ENCODE peak calls at places on chromosome 11, in ten cellular contexts. One of them, this sample, is unnamed.
A peak's percentile ranks its signal among the peaks of the same experiment; 100 is the strongest.

GRCh38 chr11:60869451-60869825 is 2.1 kb downstream of the ZP1 start:
- DNase-seq in HepG2: no peak
- DNase-seq in HL-60: no peak
- DNase-seq in Jurkat, Clone E6-1: no peak
- DNase-seq in transverse colon: no peak
- DNase-seq in pancreas: no peak
- DNase-seq in PC-9: no peak
- DNase-seq in AG04449: no peak
- DNase-seq in dorsolateral prefrontal cortex: no peak
- DNase-seq in Peyer's patch: peak; percentile 40
- DNase-seq in this sample: no peak

GRCh38 chr11:45322891-45323597 is 36.9 kb upstream of the SYT13 start:
- DNase-seq in HepG2: no peak
- DNase-seq in HL-60: no peak
- DNase-seq in Jurkat, Clone E6-1: no peak
- DNase-seq in transverse colon: no peak
- DNase-seq in pancreas: no peak
- DNase-seq in PC-9: no peak
- DNase-seq in AG04449: no peak
- DNase-seq in dorsolateral prefrontal cortex: no peak
- DNase-seq in Peyer's patch: no peak
- DNase-seq in this sample: no peak

GRCh38 chr11:28393348-28393747 is 285.2 kb downstream of the METTL15 start:
- DNase-seq in HepG2: no peak
- DNase-seq in HL-60: no peak
- DNase-seq in Jurkat, Clone E6-1: no peak
- DNase-seq in transverse colon: no peak
- DNase-seq in pancreas: no peak
- DNase-seq in PC-9: no peak
- DNase-seq in AG04449: no peak
- DNase-seq in dorsolateral prefrontal cortex: no peak
- DNase-seq in Peyer's patch: no peak
- DNase-seq in this sample: no peak

GRCh38 chr11:118277312-118277711 is 13.2 kb upstream of the MPZL2 start:
- DNase-seq in HepG2: peak; percentile 39
- DNase-seq in HL-60: no peak
- DNase-seq in Jurkat, Clone E6-1: no peak
- DNase-seq in transverse colon: no peak
- DNase-seq in pancreas: no peak
- DNase-seq in PC-9: peak; percentile 65
- DNase-seq in AG04449: no peak
- DNase-seq in dorsolateral prefrontal cortex: no peak
- DNase-seq in Peyer's patch: no peak
- DNase-seq in this sample: peak; percentile 97

GRCh38 chr11:113951487-113951886 is 23.4 kb upstream of the HTR3A start:
- DNase-seq in HepG2: no peak
- DNase-seq in HL-60: no peak
- DNase-seq in Jurkat, Clone E6-1: no peak
- DNase-seq in transverse colon: no peak
- DNase-seq in pancreas: no peak
- DNase-seq in PC-9: no peak
- DNase-seq in AG04449: no peak
- DNase-seq in dorsolateral prefrontal cortex: no peak
- DNase-seq in Peyer's patch: no peak
- DNase-seq in this sample: no peak

GRCh38 chr11:120890921-120891320 is 133.0 kb upstream of the TBCEL start:
- DNase-seq in HepG2: no peak
- DNase-seq in HL-60: no peak
- DNase-seq in Jurkat, Clone E6-1: no peak
- DNase-seq in transverse colon: no peak
- DNase-seq in pancreas: no peak
- DNase-seq in PC-9: no peak
- DNase-seq in AG04449: no peak
- DNase-seq in dorsolateral prefrontal cortex: no peak
- DNase-seq in Peyer's patch: no peak
- DNase-seq in this sample: no peak

GRCh38 chr11:106399075-106399500 is 321.6 kb downstream of the AASDHPPT start:
- DNase-seq in HepG2: no peak
- DNase-seq in HL-60: no peak
- DNase-seq in Jurkat, Clone E6-1: no peak
- DNase-seq in transverse colon: no peak
- DNase-seq in pancreas: no peak
- DNase-seq in PC-9: peak; percentile 53
- DNase-seq in AG04449: peak; percentile 99
- DNase-seq in dorsolateral prefrontal cortex: no peak
- DNase-seq in Peyer's patch: no peak
- DNase-seq in this sample: peak; percentile 96

GRCh38 chr11:106177311-106177710 is 99.8 kb downstream of the AASDHPPT start:
- DNase-seq in HepG2: no peak
- DNase-seq in HL-60: no peak
- DNase-seq in Jurkat, Clone E6-1: no peak
- DNase-seq in transverse colon: no peak
- DNase-seq in pancreas: no peak
- DNase-seq in PC-9: no peak
- DNase-seq in AG04449: no peak
- DNase-seq in dorsolateral prefrontal cortex: no peak
- DNase-seq in Peyer's patch: no peak
- DNase-seq in this sample: no peak

GRCh38 chr11:37630866-37631265 is 1032.8 kb upstream of the RAG2 start:
- DNase-seq in HepG2: no peak
- DNase-seq in HL-60: peak; percentile 3
- DNase-seq in Jurkat, Clone E6-1: no peak
- DNase-seq in transverse colon: no peak
- DNase-seq in pancreas: no peak
- DNase-seq in PC-9: no peak
- DNase-seq in AG04449: no peak
- DNase-seq in dorsolateral prefrontal cortex: no peak
- DNase-seq in Peyer's patch: no peak
- DNase-seq in this sample: no peak

GRCh38 chr11:115127790-115128189 is 376.4 kb downstream of the CADM1 start:
- DNase-seq in HepG2: no peak
- DNase-seq in HL-60: no peak
- DNase-seq in Jurkat, Clone E6-1: no peak
- DNase-seq in transverse colon: no peak
- DNase-seq in pancreas: no peak
- DNase-seq in PC-9: no peak
- DNase-seq in AG04449: no peak
- DNase-seq in dorsolateral prefrontal cortex: no peak
- DNase-seq in Peyer's patch: no peak
- DNase-seq in this sample: no peak

GRCh38 chr11:96393753-96394348 is 4.0 kb downstream of the JRKL start:
- DNase-seq in HepG2: peak; percentile 44
- DNase-seq in HL-60: peak; percentile 13
- DNase-seq in Jurkat, Clone E6-1: peak; percentile 39
- DNase-seq in transverse colon: no peak
- DNase-seq in pancreas: no peak
- DNase-seq in PC-9: no peak
- DNase-seq in AG04449: no peak
- DNase-seq in dorsolateral prefrontal cortex: no peak
- DNase-seq in Peyer's patch: no peak
- DNase-seq in this sample: peak; percentile 52

GRCh38 chr11:72599325-72600117 is 74.7 kb downstream of the PDE2A start:
- DNase-seq in HepG2: no peak
- DNase-seq in HL-60: no peak
- DNase-seq in Jurkat, Clone E6-1: no peak
- DNase-seq in transverse colon: no peak
- DNase-seq in pancreas: no peak
- DNase-seq in PC-9: no peak
- DNase-seq in AG04449: no peak
- DNase-seq in dorsolateral prefrontal cortex: no peak
- DNase-seq in Peyer's patch: no peak
- DNase-seq in this sample: no peak

GRCh38 chr11:34650528-34650927 is 29.6 kb downstream of the EHF start:
- DNase-seq in HepG2: no peak
- DNase-seq in HL-60: peak; percentile 65
- DNase-seq in Jurkat, Clone E6-1: peak; percentile 93
- DNase-seq in transverse colon: no peak
- DNase-seq in pancreas: no peak
- DNase-seq in PC-9: no peak
- DNase-seq in AG04449: no peak
- DNase-seq in dorsolateral prefrontal cortex: no peak
- DNase-seq in Peyer's patch: no peak
- DNase-seq in this sample: no peak

GRCh38 chr11:120172921-120173705 is 35.2 kb upstream of the TRIM29 start:
- DNase-seq in HepG2: no peak
- DNase-seq in HL-60: no peak
- DNase-seq in Jurkat, Clone E6-1: no peak
- DNase-seq in transverse colon: no peak
- DNase-seq in pancreas: no peak
- DNase-seq in PC-9: no peak
- DNase-seq in AG04449: no peak
- DNase-seq in dorsolateral prefrontal cortex: no peak
- DNase-seq in Peyer's patch: peak; percentile 29
- DNase-seq in this sample: no peak

GRCh38 chr11:113334183-113334582 is 19.8 kb downstream of the TTC12 start:
- DNase-seq in HepG2: no peak
- DNase-seq in HL-60: no peak
- DNase-seq in Jurkat, Clone E6-1: no peak
- DNase-seq in transverse colon: no peak
- DNase-seq in pancreas: no peak
- DNase-seq in PC-9: no peak
- DNase-seq in AG04449: no peak
- DNase-seq in dorsolateral prefrontal cortex: no peak
- DNase-seq in Peyer's patch: no peak
- DNase-seq in this sample: no peak

GRCh38 chr11:393219-394033 is 583 bp upstream of the PKP3 start:
- DNase-seq in HepG2: peak; percentile 54
- DNase-seq in HL-60: no peak
- DNase-seq in Jurkat, Clone E6-1: no peak
- DNase-seq in transverse colon: peak; percentile 68
- DNase-seq in pancreas: no peak
- DNase-seq in PC-9: peak; percentile 92
- DNase-seq in AG04449: no peak
- DNase-seq in dorsolateral prefrontal cortex: no peak
- DNase-seq in Peyer's patch: peak; percentile 78
- DNase-seq in this sample: peak; percentile 97

GRCh38 chr11:391117-392017 is 2.6 kb upstream of the PKP3 start:
- DNase-seq in HepG2: no peak
- DNase-seq in HL-60: no peak
- DNase-seq in Jurkat, Clone E6-1: no peak
- DNase-seq in transverse colon: no peak
- DNase-seq in pancreas: no peak
- DNase-seq in PC-9: no peak
- DNase-seq in AG04449: no peak
- DNase-seq in dorsolateral prefrontal cortex: no peak
- DNase-seq in Peyer's patch: no peak
- DNase-seq in this sample: no peak

GRCh38 chr11:390175-390574 is 3.8 kb upstream of the PKP3 start:
- DNase-seq in HepG2: peak; percentile 50
- DNase-seq in HL-60: no peak
- DNase-seq in Jurkat, Clone E6-1: no peak
- DNase-seq in transverse colon: peak; percentile 55
- DNase-seq in pancreas: no peak
- DNase-seq in PC-9: no peak
- DNase-seq in AG04449: no peak
- DNase-seq in dorsolateral prefrontal cortex: no peak
- DNase-seq in Peyer's patch: no peak
- DNase-seq in this sample: peak; percentile 62

GRCh38 chr11:394034-394857 is at the start of gene PKP3:
- DNase-seq in HepG2: peak; percentile 37
- DNase-seq in HL-60: no peak
- DNase-seq in Jurkat, Clone E6-1: no peak
- DNase-seq in transverse colon: peak; percentile 93
- DNase-seq in pancreas: peak; percentile 96
- DNase-seq in PC-9: peak; percentile 91
- DNase-seq in AG04449: no peak
- DNase-seq in dorsolateral prefrontal cortex: no peak
- DNase-seq in Peyer's patch: peak; percentile 95
- DNase-seq in this sample: peak; percentile 99

GRCh38 chr11:392102-392777 is 1.8 kb upstream of the PKP3 start:
- DNase-seq in HepG2: no peak
- DNase-seq in HL-60: no peak
- DNase-seq in Jurkat, Clone E6-1: no peak
- DNase-seq in transverse colon: no peak
- DNase-seq in pancreas: no peak
- DNase-seq in PC-9: no peak
- DNase-seq in AG04449: no peak
- DNase-seq in dorsolateral prefrontal cortex: no peak
- DNase-seq in Peyer's patch: no peak
- DNase-seq in this sample: no peak
- H3K4me3 ChIP-seq in HepG2: peak overlapping the region; percentile 75
- H3K4me3 ChIP-seq in HL-60: no peak overlapping the region
- H3K4me3 ChIP-seq in Jurkat, Clone E6-1: no peak overlapping the region
- H3K4me3 ChIP-seq in transverse colon: no peak overlapping the region
- H3K4me3 ChIP-seq in pancreas: no peak overlapping the region
- H3K4me3 ChIP-seq in PC-9: no peak overlapping the region
- H3K4me3 ChIP-seq in AG04449: no peak overlapping the region
- H3K4me3 ChIP-seq in dorsolateral prefrontal cortex: no peak overlapping the region
- H3K4me3 ChIP-seq in Peyer's patch: no peak overlapping the region
- H3K4me3 ChIP-seq in this sample: peak overlapping the region; percentile 30

GRCh38 chr11:131691558-131692041 is 321.2 kb downstream of the NTM start:
- DNase-seq in HepG2: no peak
- DNase-seq in HL-60: no peak
- DNase-seq in Jurkat, Clone E6-1: peak; percentile 22
- DNase-seq in transverse colon: no peak
- DNase-seq in pancreas: no peak
- DNase-seq in PC-9: no peak
- DNase-seq in AG04449: no peak
- DNase-seq in dorsolateral prefrontal cortex: no peak
- DNase-seq in Peyer's patch: no peak
- DNase-seq in this sample: peak; percentile 83
- H3K4me3 ChIP-seq in HepG2: no peak overlapping the region
- H3K4me3 ChIP-seq in HL-60: no peak overlapping the region
- H3K4me3 ChIP-seq in Jurkat, Clone E6-1: no peak overlapping the region
- H3K4me3 ChIP-seq in transverse colon: no peak overlapping the region
- H3K4me3 ChIP-seq in pancreas: no peak overlapping the region
- H3K4me3 ChIP-seq in PC-9: no peak overlapping the region
- H3K4me3 ChIP-seq in AG04449: no peak overlapping the region
- H3K4me3 ChIP-seq in dorsolateral prefrontal cortex: no peak overlapping the region
- H3K4me3 ChIP-seq in Peyer's patch: no peak overlapping the region
- H3K4me3 ChIP-seq in this sample: no peak overlapping the region

DNA sequence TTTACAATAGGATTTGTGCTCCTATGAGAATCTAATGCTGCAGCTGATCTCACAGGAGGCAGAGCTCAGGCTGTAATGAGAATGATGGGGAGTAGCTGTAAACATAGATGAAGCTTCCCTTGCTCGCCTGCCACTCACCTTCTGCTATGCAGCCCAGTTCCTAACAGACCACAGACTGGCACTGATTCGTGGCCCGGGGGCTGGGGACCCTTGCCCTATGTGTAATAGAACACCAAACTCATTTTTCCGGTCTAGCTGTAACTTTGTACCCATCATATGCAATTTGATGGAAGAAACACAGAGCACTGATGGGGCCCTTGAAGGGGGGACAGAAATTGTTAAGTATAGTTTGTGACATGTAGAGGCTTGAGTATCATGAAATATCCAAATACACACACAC is 79.6 kb upstream of the OR5AK2 start:
- DNase-seq in HepG2: no peak
- DNase-seq in HL-60: no peak
- DNase-seq in Jurkat, Clone E6-1: no peak
- DNase-seq in transverse colon: no peak
- DNase-seq in pancreas: no peak
- DNase-seq in PC-9: no peak
- DNase-seq in AG04449: no peak
- DNase-seq in dorsolateral prefrontal cortex: no peak
- DNase-seq in Peyer's patch: no peak
- DNase-seq in this sample: no peak
- H3K4me3 ChIP-seq in HepG2: no peak overlapping the region
- H3K4me3 ChIP-seq in HL-60: no peak overlapping the region
- H3K4me3 ChIP-seq in Jurkat, Clone E6-1: no peak overlapping the region
- H3K4me3 ChIP-seq in transverse colon: no peak overlapping the region
- H3K4me3 ChIP-seq in pancreas: no peak overlapping the region
- H3K4me3 ChIP-seq in PC-9: no peak overlapping the region
- H3K4me3 ChIP-seq in AG04449: no peak overlapping the region
- H3K4me3 ChIP-seq in dorsolateral prefrontal cortex: no peak overlapping the region
- H3K4me3 ChIP-seq in Peyer's patch: no peak overlapping the region
- H3K4me3 ChIP-seq in this sample: no peak overlapping the region

GRCh38 chr11:2693271-2693833 is 6.4 kb downstream of the KCNQ1OT1 start:
- DNase-seq in HepG2: no peak
- DNase-seq in HL-60: no peak
- DNase-seq in Jurkat, Clone E6-1: no peak
- DNase-seq in transverse colon: no peak
- DNase-seq in pancreas: peak; percentile 53
- DNase-seq in PC-9: no peak
- DNase-seq in AG04449: no peak
- DNase-seq in dorsolateral prefrontal cortex: peak; percentile 70
- DNase-seq in Peyer's patch: no peak
- DNase-seq in this sample: no peak
- H3K4me3 ChIP-seq in HepG2: peak overlapping the region; percentile 95
- H3K4me3 ChIP-seq in HL-60: no peak overlapping the region
- H3K4me3 ChIP-seq in Jurkat, Clone E6-1: no peak overlapping the region
- H3K4me3 ChIP-seq in transverse colon: no peak overlapping the region
- H3K4me3 ChIP-seq in pancreas: no peak overlapping the region
- H3K4me3 ChIP-seq in PC-9: no peak overlapping the region
- H3K4me3 ChIP-seq in AG04449: no peak overlapping the region
- H3K4me3 ChIP-seq in dorsolateral prefrontal cortex: no peak overlapping the region
- H3K4me3 ChIP-seq in Peyer's patch: no peak overlapping the region
- H3K4me3 ChIP-seq in this sample: no peak overlapping the region